ENCODE peak calls at places on chromosomes 5 and 9, in five cellular contexts. One of them, this sample, is unnamed. For H3K4me1, the result is how much of the 10 kb centered on the place peaks cover.

GRCh38 chr9:97516111-97516510 is 14.6 kb downstream of the TMOD1 start:
- DNase-seq in right atrium auricular region: no peak
- DNase-seq in hepatocyte: no peak
- DNase-seq in adrenal gland: no peak
- DNase-seq in CD8-positive, alpha-beta T cell: no peak
- DNase-seq in this sample: no peak

GRCh38 chr5:51902512-51902911 is 519.3 kb downstream of the ISL1 start:
- DNase-seq in right atrium auricular region: no peak
- DNase-seq in hepatocyte: no peak
- DNase-seq in adrenal gland: no peak
- DNase-seq in CD8-positive, alpha-beta T cell: no peak
- DNase-seq in this sample: no peak

GRCh38 chr9:80792721-80793120 is 896.6 kb downstream of the TLE1 start:
- DNase-seq in right atrium auricular region: no peak
- DNase-seq in hepatocyte: no peak
- DNase-seq in adrenal gland: no peak
- DNase-seq in CD8-positive, alpha-beta T cell: no peak
- DNase-seq in this sample: no peak

GRCh38 chr5:61023131-61023530 is 78.1 kb downstream of the NDUFAF2 start:
- DNase-seq in right atrium auricular region: no peak
- DNase-seq in hepatocyte: no peak
- DNase-seq in adrenal gland: no peak
- DNase-seq in CD8-positive, alpha-beta T cell: no peak
- DNase-seq in this sample: no peak

GRCh38 chr5:107863125-107863524 is 192.4 kb upstream of the EFNA5 start:
- DNase-seq in right atrium auricular region: no peak
- DNase-seq in hepatocyte: no peak
- DNase-seq in adrenal gland: no peak
- DNase-seq in CD8-positive, alpha-beta T cell: no peak
- DNase-seq in this sample: no peak

GRCh38 chr5:142592365-142592764 is 93.5 kb downstream of the FGF1 start:
- DNase-seq in right atrium auricular region: no peak
- DNase-seq in hepatocyte: no peak
- DNase-seq in adrenal gland: no peak
- DNase-seq in CD8-positive, alpha-beta T cell: no peak
- DNase-seq in this sample: no peak

GRCh38 chr5:15267966-15268365 is 232.0 kb upstream of the FBXL7 start:
- DNase-seq in right atrium auricular region: no peak
- DNase-seq in hepatocyte: no peak
- DNase-seq in adrenal gland: no peak
- DNase-seq in CD8-positive, alpha-beta T cell: no peak
- DNase-seq in this sample: no peak

GRCh38 chr9:109986423-109987055 is 206.5 kb downstream of the PALM2AKAP2 start:
- DNase-seq in right atrium auricular region: no peak
- DNase-seq in hepatocyte: no peak
- DNase-seq in adrenal gland: no peak
- DNase-seq in CD8-positive, alpha-beta T cell: no peak
- DNase-seq in this sample: no peak

GRCh38 chr9:137878146-137878941 is 762 bp downstream of the CACNA1B start:
- DNase-seq in right atrium auricular region: no peak
- DNase-seq in hepatocyte: peak
- DNase-seq in adrenal gland: peak
- DNase-seq in CD8-positive, alpha-beta T cell: no peak
- DNase-seq in this sample: peak

GRCh38 chr9:93577045-93577939 is 908 bp downstream of the PHF2 start:
- DNase-seq in right atrium auricular region: peak
- DNase-seq in hepatocyte: peak
- DNase-seq in adrenal gland: peak
- DNase-seq in CD8-positive, alpha-beta T cell: peak
- DNase-seq in this sample: peak

GRCh38 chr5:759781-760362 is 24.7 kb downstream of the ZDHHC11B start:
- DNase-seq in right atrium auricular region: no peak
- DNase-seq in hepatocyte: peak
- DNase-seq in adrenal gland: no peak
- DNase-seq in CD8-positive, alpha-beta T cell: peak
- DNase-seq in this sample: peak

GRCh38 chr9:64128572-64128971 is 1156.4 kb downstream of the FOXD4L5 start:
- DNase-seq in right atrium auricular region: no peak
- DNase-seq in hepatocyte: no peak
- DNase-seq in adrenal gland: no peak
- DNase-seq in CD8-positive, alpha-beta T cell: no peak
- DNase-seq in this sample: no peak

GRCh38 chr9:33436445-33436844 is 10.9 kb downstream of the AQP3 start:
- DNase-seq in right atrium auricular region: no peak
- DNase-seq in hepatocyte: no peak
- DNase-seq in adrenal gland: no peak
- DNase-seq in CD8-positive, alpha-beta T cell: no peak
- DNase-seq in this sample: peak

GRCh38 chr9:114305189-114305555 is 17.7 kb upstream of the ORM1 start:
- DNase-seq in right atrium auricular region: no peak
- DNase-seq in hepatocyte: no peak
- DNase-seq in adrenal gland: no peak
- DNase-seq in CD8-positive, alpha-beta T cell: peak
- DNase-seq in this sample: no peak

GRCh38 chr9:122347348-122348287 is 23.2 kb upstream of the PTGS1 start:
- DNase-seq in right atrium auricular region: no peak
- DNase-seq in hepatocyte: peak
- DNase-seq in adrenal gland: no peak
- DNase-seq in CD8-positive, alpha-beta T cell: no peak
- DNase-seq in this sample: peak

GRCh38 chr5:78269088-78269703 is 25.3 kb downstream of the AP3B1 start:
- DNase-seq in right atrium auricular region: no peak
- DNase-seq in hepatocyte: no peak
- DNase-seq in adrenal gland: no peak
- DNase-seq in CD8-positive, alpha-beta T cell: no peak
- DNase-seq in this sample: no peak

GRCh38 chr5:148978370-148979103 is 84.3 kb downstream of the SH3TC2 start:
- DNase-seq in right atrium auricular region: no peak
- DNase-seq in hepatocyte: no peak
- DNase-seq in adrenal gland: no peak
- DNase-seq in CD8-positive, alpha-beta T cell: no peak
- DNase-seq in this sample: no peak

GRCh38 chr5:96236051-96236450 is 197.0 kb downstream of the PCSK1 start:
- DNase-seq in right atrium auricular region: no peak
- DNase-seq in hepatocyte: no peak
- DNase-seq in adrenal gland: no peak
- DNase-seq in CD8-positive, alpha-beta T cell: no peak
- DNase-seq in this sample: no peak

GRCh38 chr9:117645245-117645636 is 59.0 kb upstream of the TLR4 start:
- DNase-seq in right atrium auricular region: no peak
- DNase-seq in hepatocyte: no peak
- DNase-seq in adrenal gland: no peak
- DNase-seq in CD8-positive, alpha-beta T cell: no peak
- DNase-seq in this sample: peak

GRCh38 chr9:35776018-35776417 is 15.4 kb upstream of the NPR2 start:
- DNase-seq in right atrium auricular region: no peak
- DNase-seq in hepatocyte: no peak
- DNase-seq in adrenal gland: no peak
- DNase-seq in CD8-positive, alpha-beta T cell: no peak
- DNase-seq in this sample: no peak

GRCh38 chr9:76810377-76810957 is 46.2 kb downstream of the PCA3 start:
- DNase-seq in right atrium auricular region: no peak
- DNase-seq in hepatocyte: peak
- DNase-seq in adrenal gland: peak
- DNase-seq in CD8-positive, alpha-beta T cell: no peak
- DNase-seq in this sample: peak

GRCh38 chr5:151574597-151574996 is 16.5 kb downstream of the FAT2 start:
- DNase-seq in right atrium auricular region: no peak
- DNase-seq in hepatocyte: no peak
- DNase-seq in adrenal gland: no peak
- DNase-seq in CD8-positive, alpha-beta T cell: no peak
- DNase-seq in this sample: no peak

GRCh38 chr9:105479846-105480245 is 32.0 kb downstream of the FSD1L start:
- DNase-seq in right atrium auricular region: no peak
- DNase-seq in hepatocyte: no peak
- DNase-seq in adrenal gland: no peak
- DNase-seq in CD8-positive, alpha-beta T cell: no peak
- DNase-seq in this sample: no peak

GRCh38 chr5:6804766-6805165 is 91.5 kb downstream of the TENT4A start:
- DNase-seq in right atrium auricular region: no peak
- DNase-seq in hepatocyte: no peak
- DNase-seq in adrenal gland: no peak
- DNase-seq in CD8-positive, alpha-beta T cell: no peak
- DNase-seq in this sample: no peak

GRCh38 chr5:3307982-3308621 is 287.5 kb upstream of the IRX1 start:
- DNase-seq in right atrium auricular region: no peak
- DNase-seq in hepatocyte: no peak
- DNase-seq in adrenal gland: no peak
- DNase-seq in CD8-positive, alpha-beta T cell: no peak
- DNase-seq in this sample: no peak
- H3K4me1 ChIP-seq in right atrium auricular region: under half
- H3K4me1 ChIP-seq in hepatocyte: under half
- H3K4me1 ChIP-seq in adrenal gland: under half
- H3K4me1 ChIP-seq in CD8-positive, alpha-beta T cell: under half
- H3K4me1 ChIP-seq in this sample: under half

DNA sequence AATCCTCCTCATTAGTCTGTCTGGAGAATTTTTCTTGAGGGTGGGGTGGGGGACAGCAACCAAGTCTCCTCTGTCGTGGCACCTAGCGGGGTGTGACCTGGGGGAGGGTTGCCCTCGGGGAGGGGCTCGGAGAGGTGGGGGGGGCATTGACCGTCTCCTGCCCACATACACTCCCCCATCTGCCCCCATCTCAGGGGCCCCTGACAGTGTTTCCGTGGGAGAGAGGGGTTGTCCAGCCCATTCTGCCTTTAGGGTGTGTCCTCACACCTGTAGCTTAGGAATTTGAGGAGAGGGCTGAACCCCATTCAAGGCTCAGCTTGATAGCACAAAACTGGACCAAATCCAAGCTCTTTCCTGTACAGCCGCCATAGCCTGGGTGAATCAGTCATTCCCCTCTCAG is 5.9 kb upstream of the CXXC5 start:
- DNase-seq in right atrium auricular region: no peak
- DNase-seq in hepatocyte: peak
- DNase-seq in adrenal gland: no peak
- DNase-seq in CD8-positive, alpha-beta T cell: no peak
- DNase-seq in this sample: no peak
- H3K4me1 ChIP-seq in right atrium auricular region: under half
- H3K4me1 ChIP-seq in hepatocyte: half or more
- H3K4me1 ChIP-seq in adrenal gland: under half
- H3K4me1 ChIP-seq in CD8-positive, alpha-beta T cell: under half
- H3K4me1 ChIP-seq in this sample: under half

DNA sequence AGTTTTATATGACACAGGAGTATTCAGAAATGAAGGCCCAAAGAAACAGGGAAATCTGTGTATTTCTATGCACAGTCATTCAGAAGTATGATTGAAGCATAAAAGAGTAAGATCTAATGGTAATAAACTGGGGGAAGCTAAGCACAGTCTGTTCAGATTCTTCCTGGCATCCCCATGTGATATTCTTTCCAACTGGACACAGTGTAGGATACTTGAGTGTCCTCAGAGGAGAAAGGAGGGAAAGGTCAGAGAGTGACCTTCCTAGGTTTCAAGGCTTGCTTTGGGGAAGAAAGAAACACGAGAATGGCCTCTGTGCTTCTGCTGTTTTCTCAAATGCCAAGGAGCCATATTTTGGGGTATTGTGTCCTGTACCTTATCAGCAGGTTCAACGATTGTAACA is 1798.4 kb upstream of the WWC1 start:
- DNase-seq in right atrium auricular region: no peak
- DNase-seq in hepatocyte: no peak
- DNase-seq in adrenal gland: no peak
- DNase-seq in CD8-positive, alpha-beta T cell: no peak
- DNase-seq in this sample: no peak
- H3K4me1 ChIP-seq in right atrium auricular region: under half
- H3K4me1 ChIP-seq in hepatocyte: under half
- H3K4me1 ChIP-seq in adrenal gland: under half
- H3K4me1 ChIP-seq in CD8-positive, alpha-beta T cell: under half
- H3K4me1 ChIP-seq in this sample: under half

GRCh38 chr9:111411266-111411665 is 72.9 kb downstream of the ECPAS start:
- DNase-seq in right atrium auricular region: no peak
- DNase-seq in hepatocyte: no peak
- DNase-seq in adrenal gland: no peak
- DNase-seq in CD8-positive, alpha-beta T cell: no peak
- DNase-seq in this sample: no peak
- H3K4me1 ChIP-seq in right atrium auricular region: under half
- H3K4me1 ChIP-seq in hepatocyte: under half
- H3K4me1 ChIP-seq in adrenal gland: under half
- H3K4me1 ChIP-seq in CD8-positive, alpha-beta T cell: under half
- H3K4me1 ChIP-seq in this sample: under half

DNA sequence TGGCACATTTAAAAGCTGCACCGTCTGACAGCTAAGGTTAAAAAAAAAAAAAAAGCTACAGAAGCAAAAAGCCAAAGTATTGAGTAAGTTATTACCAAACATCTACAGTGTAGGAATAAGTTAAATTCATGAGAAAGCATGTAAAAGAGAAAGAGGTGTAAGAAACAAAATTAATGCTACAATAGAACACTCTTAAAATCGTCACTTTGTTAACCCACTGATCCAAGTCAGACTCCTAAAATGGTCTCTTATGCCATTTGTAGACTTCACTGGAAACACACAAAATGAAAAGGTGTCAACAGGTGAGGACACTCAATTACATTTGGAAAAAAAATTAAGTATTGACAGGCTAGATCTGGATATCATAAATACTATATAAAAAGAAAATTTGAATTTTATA is 120.2 kb downstream of the SSBP2 start:
- DNase-seq in right atrium auricular region: no peak
- DNase-seq in hepatocyte: no peak
- DNase-seq in adrenal gland: no peak
- DNase-seq in CD8-positive, alpha-beta T cell: no peak
- DNase-seq in this sample: no peak
- H3K4me1 ChIP-seq in right atrium auricular region: under half
- H3K4me1 ChIP-seq in hepatocyte: under half
- H3K4me1 ChIP-seq in adrenal gland: under half
- H3K4me1 ChIP-seq in CD8-positive, alpha-beta T cell: under half
- H3K4me1 ChIP-seq in this sample: under half

This sample was measured in endodermal cell.